ENCODE peak calls at places on chromosome 17, in four cellular contexts. A, J, N and B are unnamed samples.

GRCh38 chr17:45050680-45051059 is 762 bp downstream of the DCAKD start:
- DNase-seq in A (peak), J (peak), N (no peak), B (peak)

GRCh38 chr17:44848257-44848795 is 643 bp downstream of the HIGD1B start:
- DNase-seq in A (no peak), J (no peak), N (no peak), B (no peak)

GRCh38 chr17:56908061-56908542 is 5.7 kb downstream of the TRIM25 start:
- DNase-seq in A (no peak), J (peak), N (no peak), B (no peak)

GRCh38 chr17:48756816-48757215 is 28.3 kb upstream of the HOXB13 start:
- DNase-seq in A (no peak), J (no peak), N (no peak), B (no peak)

GRCh38 chr17:49249292-49249794 is 18.8 kb upstream of the PHOSPHO1 start:
- DNase-seq in A (no peak), J (no peak), N (no peak), B (peak)

GRCh38 chr17:10748475-10749110 is 18.8 kb upstream of the TMEM220 start:
- DNase-seq in A (peak), J (no peak), N (no peak), B (no peak)

GRCh38 chr17:2264023-2264860 is 39.3 kb downstream of the SMG6 start:
- DNase-seq in A (no peak), J (no peak), N (peak), B (no peak)

GRCh38 chr17:45436161-45436560 is 3.5 kb upstream of the ARHGAP27 start:
- DNase-seq in A (peak), J (no peak), N (no peak), B (no peak)

GRCh38 chr17:68200689-68201424 is 47.0 kb upstream of the AMZ2 start:
- DNase-seq in A (peak), J (peak), N (peak), B (peak)

GRCh38 chr17:61411114-61411943 is 11.7 kb downstream of the TBX2 start:
- DNase-seq in A (peak), J (peak), N (peak), B (peak)

GRCh38 chr17:43401293-43401692 is 2.5 kb downstream of the ARL4D start:
- DNase-seq in A (no peak), J (no peak), N (peak), B (peak)

GRCh38 chr17:57588086-57588485 is 157.0 kb downstream of the CCDC182 start:
- DNase-seq in A (no peak), J (no peak), N (no peak), B (peak)

GRCh38 chr17:81022371-81022729 is 12.6 kb upstream of the BAIAP2 start:
- DNase-seq in A (peak), J (no peak), N (no peak), B (no peak)

GRCh38 chr17:11278186-11278983 is 37.4 kb downstream of the SHISA6 start:
- DNase-seq in A (no peak), J (no peak), N (no peak), B (no peak)

GRCh38 chr17:79093270-79093669 is 18.6 kb downstream of the ENGASE start:
- DNase-seq in A (no peak), J (no peak), N (no peak), B (no peak)

GRCh38 chr17:73508057-73508930 is 136.0 kb downstream of the SDK2 start:
- DNase-seq in A (no peak), J (no peak), N (no peak), B (no peak)

GRCh38 chr17:74442670-74443515 is 11.0 kb downstream of the GPRC5C start:
- DNase-seq in A (peak), J (no peak), N (no peak), B (no peak)

GRCh38 chr17:48048321-48049140 is at the start of gene NFE2L1:
- DNase-seq in A (peak), J (peak), N (peak), B (peak)

GRCh38 chr17:10984163-10984562 is 146.3 kb upstream of the PIRT start:
- DNase-seq in A (no peak), J (no peak), N (no peak), B (no peak)

GRCh38 chr17:10042589-10043244 is 137.6 kb upstream of the RCVRN start:
- DNase-seq in A (no peak), J (no peak), N (no peak), B (no peak)

GRCh38 chr17:80877829-80878303 is 113.8 kb upstream of the CHMP6 start:
- DNase-seq in A (no peak), J (no peak), N (no peak), B (no peak)

GRCh38 chr17:41967141-41967920 is 736 bp downstream of the CNP start:
- DNase-seq in A (peak), J (peak), N (no peak), B (peak)

GRCh38 chr17:50533720-50534148 is 1.2 kb downstream of the EPN3 start:
- DNase-seq in A (peak), J (no peak), N (no peak), B (peak)

GRCh38 chr17:73369126-73369525 is 57.3 kb upstream of the CDC42EP4 start:
- DNase-seq in A (peak), J (no peak), N (no peak), B (no peak)

GRCh38 chr17:81003711-81004335 is 12.2 kb downstream of the CHMP6 start:
- DNase-seq in A (peak), J (no peak), N (no peak), B (peak)

GRCh38 chr17:9729034-9729650 is 62.2 kb downstream of the DHRS7C start:
- DNase-seq in A (peak), J (peak), N (peak), B (peak)

GRCh38 chr17:69269174-69269998 is 40.8 kb upstream of the ABCA10 start:
- DNase-seq in A (no peak), J (no peak), N (peak), B (peak)

GRCh38 chr17:19003543-19003965 is 1.0 kb downstream of the FAM83G start:
- DNase-seq in A (no peak), J (no peak), N (no peak), B (no peak)

GRCh38 chr17:50952889-50953288 is 86.7 kb upstream of the TOB1 start:
- DNase-seq in A (no peak), J (no peak), N (no peak), B (no peak)

GRCh38 chr17:16419074-16419928 is 3.9 kb downstream of the TRPV2 start:
- DNase-seq in A (peak), J (no peak), N (peak), B (peak)

GRCh38 chr17:16417896-16418683 is 2.7 kb downstream of the TRPV2 start:
- DNase-seq in A (no peak), J (no peak), N (peak), B (peak)

GRCh38 chr17:16417399-16417798 is 2.0 kb downstream of the TRPV2 start:
- DNase-seq in A (no peak), J (no peak), N (no peak), B (no peak)

GRCh38 chr17:16418684-16419066 is 3.3 kb downstream of the TRPV2 start:
- DNase-seq in A (no peak), J (no peak), N (no peak), B (no peak)

GRCh38 chr17:16419929-16420271 is 4.5 kb downstream of the TRPV2 start:
- DNase-seq in A (no peak), J (no peak), N (peak), B (peak)
- H3K9ac ChIP-seq in A (peak), J (no peak), N (peak), B (peak)

DNA sequence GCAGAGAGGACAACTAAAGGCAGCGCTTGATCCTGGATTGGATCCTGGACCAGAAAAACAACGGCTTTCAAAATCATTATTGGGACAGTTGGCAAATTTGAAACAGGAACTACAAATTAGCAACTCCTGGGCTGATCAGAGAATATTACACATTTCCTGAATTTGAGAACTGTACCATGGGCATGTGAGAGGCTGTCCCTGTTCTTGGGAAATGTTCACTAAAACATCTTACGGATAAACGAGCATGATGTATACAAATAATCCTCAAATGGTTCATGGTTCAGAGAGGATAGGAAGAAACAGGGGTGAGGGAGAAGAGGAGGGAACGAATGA is 2.3 kb upstream of the ITGAE start:
- DNase-seq in A (no peak), J (no peak), N (peak), B (no peak)
- H3K9ac ChIP-seq in A (no peak), J (no peak), N (peak), B (peak)

GRCh38 chr17:38870259-38871165 is 654 bp downstream of the LASP1 start:
- DNase-seq in A (peak), J (peak), N (no peak), B (peak)
- H3K9ac ChIP-seq in A (peak), J (peak), N (peak), B (peak)

DNA sequence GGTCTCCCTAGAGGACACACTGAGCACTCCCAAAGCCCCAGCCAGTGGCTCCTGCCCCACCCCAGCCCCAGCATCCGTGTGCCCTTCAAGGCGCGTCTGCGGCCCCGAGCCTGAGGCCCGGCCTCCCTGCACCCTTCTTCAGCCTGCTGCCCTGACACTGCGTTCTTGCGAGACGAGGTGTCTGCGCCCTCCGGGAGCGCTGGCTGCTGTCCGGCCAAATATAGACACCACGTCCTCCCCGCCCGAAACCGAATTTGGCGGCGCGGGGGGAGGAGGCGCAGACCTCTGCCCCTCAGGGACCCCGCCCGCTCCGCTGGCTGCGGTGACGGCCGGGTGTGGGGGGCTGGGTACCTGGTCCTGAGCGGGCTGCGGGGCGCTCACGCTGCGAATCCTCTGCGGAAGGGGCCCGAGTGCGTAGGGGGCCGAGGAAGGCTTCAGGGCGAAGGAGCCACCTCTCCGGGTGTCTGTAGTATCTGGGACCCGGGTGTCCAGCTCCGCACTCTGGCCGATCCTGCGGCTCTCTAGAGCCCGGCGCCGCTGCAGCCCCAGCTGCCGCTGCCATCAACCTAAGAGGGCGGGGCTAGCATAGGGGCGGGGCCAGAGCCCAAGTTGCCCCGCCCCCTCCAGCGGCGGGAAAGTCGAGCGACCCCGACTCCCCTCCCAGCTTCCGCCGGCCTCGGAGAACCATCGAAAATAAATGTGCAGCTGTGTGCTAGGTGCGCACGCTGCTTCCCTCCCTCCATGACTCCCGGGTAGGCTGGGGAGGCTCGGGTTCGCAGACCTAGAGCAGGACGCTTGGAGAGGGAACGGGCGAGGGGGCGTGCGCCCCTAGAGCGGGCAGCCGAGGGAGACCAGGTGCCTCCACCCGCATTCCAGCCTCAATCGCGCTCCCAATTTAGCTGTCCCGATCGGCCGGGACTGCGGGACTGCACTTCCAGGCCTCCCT is at the start of gene CORO6:
- DNase-seq in A (peak), J (peak), N (no peak), B (peak)
- H3K9ac ChIP-seq in A (peak), J (peak), N (peak), B (peak)

GRCh38 chr17:40342575-40343058 is 21.9 kb downstream of the GJD3 start:
- DNase-seq in A (no peak), J (no peak), N (no peak), B (no peak)
- H3K9ac ChIP-seq in A (peak), J (no peak), N (peak), B (peak)

DNA sequence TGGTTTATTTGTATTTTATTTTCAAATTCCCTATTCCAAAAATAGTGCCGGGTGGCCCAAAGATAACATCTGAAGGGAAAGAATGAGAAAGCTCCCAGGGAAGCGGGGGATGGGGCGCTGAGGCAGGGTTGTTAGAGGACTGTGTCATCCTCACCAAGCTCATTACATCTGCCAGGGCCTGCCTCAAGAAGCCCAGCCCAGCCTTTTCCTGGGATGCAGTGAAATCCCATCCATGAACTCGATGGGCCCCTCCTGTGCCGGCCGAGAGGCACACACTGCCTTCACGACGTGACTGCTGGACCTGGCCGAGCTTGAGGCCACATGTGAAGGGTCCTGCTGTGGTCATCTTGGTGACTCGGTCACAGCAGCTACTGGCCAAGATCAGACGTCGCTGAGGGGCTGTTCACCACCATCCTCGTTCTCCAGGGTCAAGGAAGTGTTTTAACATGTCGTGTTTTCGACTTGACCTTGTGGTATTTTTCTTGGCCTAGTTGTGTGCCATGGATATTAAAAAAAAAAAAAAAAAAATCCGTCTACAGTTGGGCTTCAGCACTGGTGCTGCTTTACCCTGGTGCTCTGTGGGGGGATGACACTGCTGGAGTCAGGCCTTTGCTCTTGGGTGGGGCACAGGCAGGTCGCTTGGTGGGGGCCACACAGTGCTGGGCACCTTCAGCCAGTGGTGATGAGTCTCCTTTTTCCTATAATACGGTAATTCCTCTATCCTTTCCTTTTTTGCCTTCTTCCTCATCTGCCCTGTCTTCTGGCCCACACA is 4.9 kb downstream of the TIMM22 start:
- DNase-seq in A (no peak), J (no peak), N (peak), B (peak)
- H3K9ac ChIP-seq in A (peak), J (no peak), N (peak), B (peak)

GRCh38 chr17:75845058-75845711 is 981 bp upstream of the UNC13D start:
- DNase-seq in A (peak), J (peak), N (no peak), B (peak)

GRCh38 chr17:75843577-75844529 is at the start of gene UNC13D:
- DNase-seq in A (peak), J (no peak), N (no peak), B (no peak)

GRCh38 chr17:75842963-75843576 is 1.1 kb downstream of the UNC13D start:
- DNase-seq in A (no peak), J (no peak), N (no peak), B (no peak)

GRCh38 chr17:75845933-75846700 is 1.9 kb upstream of the UNC13D start:
- DNase-seq in A (no peak), J (no peak), N (no peak), B (no peak)

GRCh38 chr17:75844530-75845057 is 390 bp upstream of the UNC13D start:
- DNase-seq in A (peak), J (no peak), N (no peak), B (no peak)
- H3K9ac ChIP-seq in A (no peak), J (no peak), N (peak), B (no peak)

GRCh38 chr17:62626719-62627218 is 701 bp upstream of the MRC2 start:
- DNase-seq in A (peak), J (no peak), N (peak), B (peak)
- H3K9ac ChIP-seq in A (peak), J (no peak), N (peak), B (peak)